ENCODE peak calls at places on chromosomes 7 and 10, in four cellular contexts. T is fibroblast of lung, C is AG04450, H is breast epithelium. W is an unnamed sample.

GRCh38 chr7:41247128-41247865 is 455.6 kb downstream of the INHBA start:
- DNase-seq in T (peak; percentile 9), C (no peak), H (no peak), W (no peak)

GRCh38 chr10:11647676-11648075 is 36.2 kb upstream of the USP6NL start:
- DNase-seq in T (peak; percentile 7), C (no peak), H (no peak), W (no peak)

GRCh38 chr7:51315393-51316261 is 982 bp downstream of the COBL start:
- DNase-seq in T (no peak), C (no peak), H (peak; percentile 69), W (peak; percentile 58)

GRCh38 chr7:121279060-121279620 is 49.7 kb upstream of the WNT16 start:
- DNase-seq in T (no peak), C (no peak), H (no peak), W (no peak)

GRCh38 chr7:116779921-116780320 is 82.5 kb upstream of the CAPZA2 start:
- DNase-seq in T (no peak), C (no peak), H (no peak), W (no peak)

GRCh38 chr7:47039899-47040298 is 542.0 kb downstream of the TNS3 start:
- DNase-seq in T (peak; percentile 42), C (no peak), H (peak; percentile 37), W (no peak)

GRCh38 chr7:111783867-111784266 is 221.6 kb upstream of the IMMP2L start:
- DNase-seq in T (no peak), C (no peak), H (no peak), W (no peak)

GRCh38 chr7:10316488-10316887 is 657.2 kb upstream of the PHF14 start:
- DNase-seq in T (no peak), C (no peak), H (no peak), W (no peak)

GRCh38 chr10:46546591-46547330 is 9.7 kb downstream of the GPRIN2 start:
- DNase-seq in T (no peak), C (no peak), H (peak; percentile 47), W (peak; percentile 29)

GRCh38 chr10:94496646-94497045 is 48.9 kb upstream of the HELLS start:
- DNase-seq in T (no peak), C (no peak), H (no peak), W (no peak)

GRCh38 chr7:116384936-116385635 is 114.5 kb upstream of the CAV2 start:
- DNase-seq in T (peak; percentile 45), C (no peak), H (no peak), W (no peak)

GRCh38 chr10:132886211-132887099 is 55.9 kb downstream of the CFAP46 start:
- DNase-seq in T (no peak), C (no peak), H (no peak), W (no peak)